ENCODE peak calls at places on chromosomes 4 and X, in six cellular contexts. R is glomerular endothelial cell; U is sciatic nerve; M is activated naive CD4-positive, alpha-beta T cell; E is stimulated activated CD8-positive, alpha-beta memory T cell treated with anti-CD3 and anti-CD28 coated beads, Interleukin-2, amount 100 ng/mL, for 1 hour; F is body of pancreas. X is an unnamed sample.

GRCh38 chr4:123166023-123166422 is 230.6 kb upstream of the SPRY1 start:
- DNase-seq in M (no peak), U (no peak), E (no peak), F (no peak), R (no peak), X (no peak)

GRCh38 chr4:653080-653821 is 20.8 kb downstream of the ATP5ME start:
- DNase-seq in R (no peak), E (no peak), M (no peak), U (no peak), F (no peak), X (no peak)

GRCh38 chrX:29617725-29618124 is 597.6 kb upstream of the MAGEB2 start:
- DNase-seq in R (no peak), U (no peak), M (no peak), E (no peak), F (no peak), X (no peak)

GRCh38 chrX:148501121-148502066 is 977 bp downstream of the AFF2 start:
- DNase-seq in F (no peak), U (peak; percentile 59), R (no peak), E (no peak), M (no peak), X (no peak)

GRCh38 chr4:83535945-83536648 is at the start of gene GPAT3:
- DNase-seq in F (peak; percentile 87), E (peak; percentile 20), R (no peak), U (peak; percentile 83), M (peak; percentile 31), X (peak; percentile 43)

GRCh38 chrX:54248309-54248708 is 65.3 kb upstream of the FAM120C start:
- DNase-seq in F (peak; percentile 2), M (no peak), R (peak; percentile 3), E (no peak), U (no peak), X (no peak)

GRCh38 chr4:8215641-8216442 is 16.8 kb downstream of the SH3TC1 start:
- DNase-seq in F (no peak), M (no peak), U (no peak), E (no peak), R (no peak), X (no peak)

GRCh38 chr4:176627916-176628315 is 164.8 kb downstream of the VEGFC start:
- DNase-seq in F (no peak), U (no peak), R (no peak), M (no peak), E (no peak), X (no peak)

GRCh38 chr4:185534850-185535761 is at the start of gene PDLIM3:
- DNase-seq in M (no peak), E (no peak), F (peak; percentile 56), R (no peak), U (peak; percentile 65), X (no peak)

GRCh38 chrX:110428144-110428543 is 69.5 kb downstream of the RTL9 start:
- DNase-seq in F (no peak), R (no peak), U (no peak), M (no peak), E (no peak), X (no peak)

GRCh38 chr4:37389967-37390580 is 145.5 kb downstream of the NWD2 start:
- DNase-seq in M (no peak), U (no peak), F (peak; percentile 61), E (no peak), R (peak; percentile 16), X (no peak)

GRCh38 chr4:186192068-186192751 is 843 bp downstream of the CYP4V2 start:
- DNase-seq in R (no peak), M (no peak), F (peak; percentile 31), E (peak; percentile 9), U (peak; percentile 70), X (peak; percentile 23)

GRCh38 chr4:174189392-174190029 is 94.0 kb downstream of the FBXO8 start:
- DNase-seq in E (no peak), F (no peak), U (no peak), R (no peak), M (no peak), X (no peak)

GRCh38 chr4:113881256-113881655 is 98.2 kb downstream of the ARSJ start:
- DNase-seq in U (no peak), R (no peak), M (no peak), F (no peak), E (no peak), X (no peak)

GRCh38 chr4:61531188-61531587 is 331.1 kb downstream of the ADGRL3 start:
- DNase-seq in M (no peak), R (no peak), U (no peak), E (no peak), F (no peak), X (no peak)

GRCh38 chr4:8090312-8090711 is 68.3 kb downstream of the ABLIM2 start:
- DNase-seq in F (no peak), U (no peak), M (no peak), E (no peak), R (peak; percentile 57), X (no peak)

GRCh38 chr4:109682875-109683274 is 20.4 kb downstream of the CASP6 start:
- DNase-seq in M (no peak), F (no peak), R (no peak), E (no peak), U (no peak), X (no peak)

GRCh38 chr4:2417765-2418651 is at the start of gene ZFYVE28:
- DNase-seq in E (no peak), F (peak; percentile 11), U (peak; percentile 66), M (no peak), R (no peak), X (no peak)

GRCh38 chr4:138984647-138985046 is 30.9 kb upstream of the NOCT start:
- DNase-seq in M (no peak), R (no peak), F (no peak), E (no peak), U (no peak), X (no peak)

GRCh38 chr4:47705326-47705981 is 132.4 kb downstream of the CORIN start:
- DNase-seq in M (no peak), U (no peak), F (no peak), R (no peak), E (no peak), X (no peak)

GRCh38 chr4:10075158-10075863 is 41.3 kb downstream of the WDR1 start:
- DNase-seq in U (no peak), R (no peak), M (no peak), F (no peak), E (no peak), X (no peak)